ENCODE peak calls at places on chromosomes 7 and 10, in eight cellular contexts. One of them, this sample, is unnamed.

GRCh38 chr7:121097577-121097976 is 109.1 kb downstream of the CPED1 start:
- DNase-seq in tibial nerve: no peak
- DNase-seq in cardiac muscle cell: no peak
- DNase-seq in Caco-2: no peak
- DNase-seq in fibroblast of lung: no peak
- DNase-seq in Peyer's patch: no peak
- DNase-seq in neural progenitor cell: peak
- DNase-seq in lower leg skin: no peak
- DNase-seq in this sample: no peak

GRCh38 chr10:97596101-97597055 is 6.9 kb downstream of the C10orf62 start:
- DNase-seq in tibial nerve: no peak
- DNase-seq in cardiac muscle cell: no peak
- DNase-seq in Caco-2: no peak
- DNase-seq in fibroblast of lung: peak
- DNase-seq in Peyer's patch: no peak
- DNase-seq in neural progenitor cell: no peak
- DNase-seq in lower leg skin: peak
- DNase-seq in this sample: peak

GRCh38 chr10:46006219-46006618 is 24.2 kb downstream of the NCOA4 start:
- DNase-seq in tibial nerve: no peak
- DNase-seq in cardiac muscle cell: no peak
- DNase-seq in Caco-2: no peak
- DNase-seq in fibroblast of lung: peak
- DNase-seq in Peyer's patch: no peak
- DNase-seq in neural progenitor cell: no peak
- DNase-seq in lower leg skin: no peak
- DNase-seq in this sample: no peak

GRCh38 chr10:51960494-51960895 is 261.1 kb upstream of the CSTF2T start:
- DNase-seq in tibial nerve: no peak
- DNase-seq in cardiac muscle cell: peak
- DNase-seq in Caco-2: peak
- DNase-seq in fibroblast of lung: peak
- DNase-seq in Peyer's patch: no peak
- DNase-seq in neural progenitor cell: peak
- DNase-seq in lower leg skin: no peak
- DNase-seq in this sample: peak

GRCh38 chr7:143299346-143299745 is 11.2 kb downstream of the CASP2 start:
- DNase-seq in tibial nerve: no peak
- DNase-seq in cardiac muscle cell: no peak
- DNase-seq in Caco-2: no peak
- DNase-seq in fibroblast of lung: peak
- DNase-seq in Peyer's patch: no peak
- DNase-seq in neural progenitor cell: no peak
- DNase-seq in lower leg skin: no peak
- DNase-seq in this sample: no peak

GRCh38 chr10:49550563-49550962 is 11.6 kb upstream of the ERCC6 start:
- DNase-seq in tibial nerve: no peak
- DNase-seq in cardiac muscle cell: no peak
- DNase-seq in Caco-2: no peak
- DNase-seq in fibroblast of lung: peak
- DNase-seq in Peyer's patch: no peak
- DNase-seq in neural progenitor cell: no peak
- DNase-seq in lower leg skin: no peak
- DNase-seq in this sample: no peak

GRCh38 chr10:132337019-132337418 is 5.0 kb downstream of the LRRC27 start:
- DNase-seq in tibial nerve: no peak
- DNase-seq in cardiac muscle cell: no peak
- DNase-seq in Caco-2: peak
- DNase-seq in fibroblast of lung: peak
- DNase-seq in Peyer's patch: peak
- DNase-seq in neural progenitor cell: peak
- DNase-seq in lower leg skin: no peak
- DNase-seq in this sample: no peak

GRCh38 chr7:98097042-98097645 is 9.5 kb upstream of the LMTK2 start:
- DNase-seq in tibial nerve: no peak
- DNase-seq in cardiac muscle cell: no peak
- DNase-seq in Caco-2: no peak
- DNase-seq in fibroblast of lung: no peak
- DNase-seq in Peyer's patch: no peak
- DNase-seq in neural progenitor cell: no peak
- DNase-seq in lower leg skin: no peak
- DNase-seq in this sample: no peak

GRCh38 chr7:139180700-139181311 is 50.2 kb upstream of the UBN2 start:
- DNase-seq in tibial nerve: no peak
- DNase-seq in cardiac muscle cell: no peak
- DNase-seq in Caco-2: no peak
- DNase-seq in fibroblast of lung: no peak
- DNase-seq in Peyer's patch: no peak
- DNase-seq in neural progenitor cell: no peak
- DNase-seq in lower leg skin: no peak
- DNase-seq in this sample: no peak

GRCh38 chr7:76512941-76513816 is 2.8 kb downstream of the UPK3B start:
- DNase-seq in tibial nerve: no peak
- DNase-seq in cardiac muscle cell: peak
- DNase-seq in Caco-2: peak
- DNase-seq in fibroblast of lung: no peak
- DNase-seq in Peyer's patch: no peak
- DNase-seq in neural progenitor cell: peak
- DNase-seq in lower leg skin: no peak
- DNase-seq in this sample: no peak

GRCh38 chr7:44309271-44310091 is 15.9 kb downstream of the CAMK2B start:
- DNase-seq in tibial nerve: no peak
- DNase-seq in cardiac muscle cell: peak
- DNase-seq in Caco-2: peak
- DNase-seq in fibroblast of lung: peak
- DNase-seq in Peyer's patch: peak
- DNase-seq in neural progenitor cell: peak
- DNase-seq in lower leg skin: peak
- DNase-seq in this sample: no peak

GRCh38 chr7:6209340-6209739 is 63.1 kb downstream of the CYTH3 start:
- DNase-seq in tibial nerve: no peak
- DNase-seq in cardiac muscle cell: no peak
- DNase-seq in Caco-2: no peak
- DNase-seq in fibroblast of lung: no peak
- DNase-seq in Peyer's patch: no peak
- DNase-seq in neural progenitor cell: no peak
- DNase-seq in lower leg skin: no peak
- DNase-seq in this sample: no peak

GRCh38 chr7:88629559-88629958 is 129.9 kb upstream of the ZNF804B start:
- DNase-seq in tibial nerve: no peak
- DNase-seq in cardiac muscle cell: no peak
- DNase-seq in Caco-2: no peak
- DNase-seq in fibroblast of lung: no peak
- DNase-seq in Peyer's patch: no peak
- DNase-seq in neural progenitor cell: no peak
- DNase-seq in lower leg skin: no peak
- DNase-seq in this sample: no peak

GRCh38 chr10:314871-315270 is 179.6 kb downstream of the ZMYND11 start:
- DNase-seq in tibial nerve: no peak
- DNase-seq in cardiac muscle cell: no peak
- DNase-seq in Caco-2: no peak
- DNase-seq in fibroblast of lung: peak
- DNase-seq in Peyer's patch: no peak
- DNase-seq in neural progenitor cell: no peak
- DNase-seq in lower leg skin: no peak
- DNase-seq in this sample: no peak

GRCh38 chr7:41268874-41269273 is 434.0 kb downstream of the INHBA start:
- DNase-seq in tibial nerve: no peak
- DNase-seq in cardiac muscle cell: no peak
- DNase-seq in Caco-2: no peak
- DNase-seq in fibroblast of lung: peak
- DNase-seq in Peyer's patch: no peak
- DNase-seq in neural progenitor cell: no peak
- DNase-seq in lower leg skin: no peak
- DNase-seq in this sample: no peak

GRCh38 chr10:47113907-47114500 is 186.0 kb upstream of the GDF10 start:
- DNase-seq in tibial nerve: no peak
- DNase-seq in cardiac muscle cell: no peak
- DNase-seq in Caco-2: no peak
- DNase-seq in fibroblast of lung: no peak
- DNase-seq in Peyer's patch: no peak
- DNase-seq in neural progenitor cell: no peak
- DNase-seq in lower leg skin: no peak
- DNase-seq in this sample: no peak

GRCh38 chr10:6379015-6379776 is 176.5 kb downstream of the PFKFB3 start:
- DNase-seq in tibial nerve: no peak
- DNase-seq in cardiac muscle cell: no peak
- DNase-seq in Caco-2: no peak
- DNase-seq in fibroblast of lung: no peak
- DNase-seq in Peyer's patch: no peak
- DNase-seq in neural progenitor cell: no peak
- DNase-seq in lower leg skin: no peak
- DNase-seq in this sample: no peak

GRCh38 chr7:101486056-101486763 is 123.5 kb downstream of the COL26A1 start:
- DNase-seq in tibial nerve: no peak
- DNase-seq in cardiac muscle cell: peak
- DNase-seq in Caco-2: no peak
- DNase-seq in fibroblast of lung: peak
- DNase-seq in Peyer's patch: no peak
- DNase-seq in neural progenitor cell: peak
- DNase-seq in lower leg skin: no peak
- DNase-seq in this sample: peak
- H3K4me3 ChIP-seq in tibial nerve: no peak
- H3K4me3 ChIP-seq in cardiac muscle cell: no peak
- H3K4me3 ChIP-seq in Caco-2: no peak
- H3K4me3 ChIP-seq in fibroblast of lung: no peak
- H3K4me3 ChIP-seq in Peyer's patch: no peak
- H3K4me3 ChIP-seq in neural progenitor cell: peak
- H3K4me3 ChIP-seq in lower leg skin: no peak
- H3K4me3 ChIP-seq in this sample: no peak

GRCh38 chr7:131302876-131303707 is 24.6 kb upstream of the MKLN1 start:
- DNase-seq in tibial nerve: no peak
- DNase-seq in cardiac muscle cell: no peak
- DNase-seq in Caco-2: peak
- DNase-seq in fibroblast of lung: peak
- DNase-seq in Peyer's patch: no peak
- DNase-seq in neural progenitor cell: peak
- DNase-seq in lower leg skin: no peak
- DNase-seq in this sample: no peak
- TF ChIP-seq CTCF in tibial nerve: peak
- TF ChIP-seq CTCF in cardiac muscle cell: peak
- TF ChIP-seq CTCF in Caco-2: peak
- TF ChIP-seq CTCF in fibroblast of lung: peak
- TF ChIP-seq CTCF in Peyer's patch: peak
- TF ChIP-seq CTCF in neural progenitor cell: peak
- TF ChIP-seq CTCF in lower leg skin: no peak
- TF ChIP-seq CTCF in this sample: peak

DNA sequence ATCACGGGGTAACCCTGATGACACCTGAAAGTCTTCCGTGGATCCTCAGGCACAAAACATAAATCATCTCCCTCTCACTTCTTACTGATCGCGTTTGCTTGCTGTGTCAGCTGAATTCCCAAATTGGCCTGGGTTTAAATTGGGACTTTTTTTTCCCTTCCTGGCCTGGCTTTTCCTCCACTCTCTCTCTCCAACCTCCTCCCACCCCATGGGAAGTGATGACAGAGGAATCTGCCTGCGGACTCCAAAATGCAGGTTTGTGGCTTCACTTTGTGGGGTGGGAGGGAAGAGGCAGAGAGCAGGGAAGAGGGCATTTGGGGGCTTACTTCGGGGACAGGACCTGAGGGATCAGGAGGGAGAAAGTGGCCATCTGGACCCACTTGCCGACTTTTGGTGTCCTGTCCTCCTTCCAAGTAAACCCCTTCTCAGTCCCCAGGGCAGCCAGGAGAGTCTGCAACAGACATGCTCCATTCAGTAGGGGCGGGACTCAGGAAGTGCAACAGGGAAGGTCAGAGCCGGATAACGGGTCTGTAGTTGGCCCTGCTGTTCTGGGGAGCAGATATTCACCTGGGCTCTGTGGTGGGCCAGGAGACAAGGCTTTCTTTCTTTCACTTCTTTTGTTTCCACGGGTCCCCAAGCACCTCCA is 172.7 kb downstream of the PLXNA4 start:
- DNase-seq in tibial nerve: no peak
- DNase-seq in cardiac muscle cell: no peak
- DNase-seq in Caco-2: no peak
- DNase-seq in fibroblast of lung: peak
- DNase-seq in Peyer's patch: no peak
- DNase-seq in neural progenitor cell: no peak
- DNase-seq in lower leg skin: no peak
- DNase-seq in this sample: no peak
- H3K4me3 ChIP-seq in tibial nerve: no peak
- H3K4me3 ChIP-seq in cardiac muscle cell: no peak
- H3K4me3 ChIP-seq in Caco-2: no peak
- H3K4me3 ChIP-seq in fibroblast of lung: no peak
- H3K4me3 ChIP-seq in Peyer's patch: no peak
- H3K4me3 ChIP-seq in neural progenitor cell: no peak
- H3K4me3 ChIP-seq in lower leg skin: no peak
- H3K4me3 ChIP-seq in this sample: no peak

GRCh38 chr7:73812996-73813395 is 17.8 kb upstream of the CLDN4 start:
- DNase-seq in tibial nerve: no peak
- DNase-seq in cardiac muscle cell: no peak
- DNase-seq in Caco-2: no peak
- DNase-seq in fibroblast of lung: no peak
- DNase-seq in Peyer's patch: no peak
- DNase-seq in neural progenitor cell: no peak
- DNase-seq in lower leg skin: no peak
- DNase-seq in this sample: no peak
- TF ChIP-seq CTCF in tibial nerve: no peak
- TF ChIP-seq CTCF in cardiac muscle cell: no peak
- TF ChIP-seq CTCF in Caco-2: no peak
- TF ChIP-seq CTCF in fibroblast of lung: no peak
- TF ChIP-seq CTCF in Peyer's patch: no peak
- TF ChIP-seq CTCF in neural progenitor cell: no peak
- TF ChIP-seq CTCF in lower leg skin: no peak
- TF ChIP-seq CTCF in this sample: no peak

GRCh38 chr7:22452142-22452763 is 47.7 kb downstream of the STEAP1B start:
- DNase-seq in tibial nerve: no peak
- DNase-seq in cardiac muscle cell: peak
- DNase-seq in Caco-2: peak
- DNase-seq in fibroblast of lung: peak
- DNase-seq in Peyer's patch: peak
- DNase-seq in neural progenitor cell: peak
- DNase-seq in lower leg skin: peak
- DNase-seq in this sample: no peak
- H3K4me3 ChIP-seq in tibial nerve: peak
- H3K4me3 ChIP-seq in cardiac muscle cell: no peak
- H3K4me3 ChIP-seq in Caco-2: no peak
- H3K4me3 ChIP-seq in fibroblast of lung: peak
- H3K4me3 ChIP-seq in Peyer's patch: peak
- H3K4me3 ChIP-seq in neural progenitor cell: peak
- H3K4me3 ChIP-seq in lower leg skin: no peak
- H3K4me3 ChIP-seq in this sample: no peak

DNA sequence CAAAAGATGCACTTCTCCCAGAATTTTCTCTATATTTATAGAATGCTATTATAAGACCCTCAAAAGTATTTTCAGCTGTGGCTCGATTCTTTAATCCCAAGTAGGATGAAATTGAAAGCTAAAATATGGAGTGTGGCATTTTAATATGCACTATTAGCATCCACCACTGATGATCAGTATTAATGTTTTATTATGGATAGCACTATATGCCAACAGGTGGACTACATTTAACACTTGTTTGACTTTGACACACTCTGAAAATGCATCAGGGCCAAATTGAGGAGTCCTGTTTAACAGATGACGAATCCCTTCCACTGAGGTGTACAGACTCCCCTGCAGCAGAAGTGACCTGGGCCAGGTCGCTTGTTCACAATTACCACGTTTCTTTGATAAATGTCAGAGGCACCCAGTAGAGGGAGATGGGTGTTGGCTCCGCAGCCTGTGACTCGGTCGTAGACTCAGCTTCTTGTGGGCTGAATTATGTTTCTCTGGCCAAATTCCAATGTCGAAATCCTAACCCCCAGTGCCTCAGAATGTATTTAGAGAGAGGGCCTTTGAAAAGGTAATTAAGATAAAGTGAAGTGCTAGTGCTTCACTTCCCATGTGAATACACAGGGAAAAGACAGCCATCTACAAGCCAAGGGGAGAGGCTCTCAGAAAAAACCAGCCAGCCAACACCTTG is 48.1 kb downstream of the WIPF3 start:
- DNase-seq in tibial nerve: no peak
- DNase-seq in cardiac muscle cell: peak
- DNase-seq in Caco-2: peak
- DNase-seq in fibroblast of lung: peak
- DNase-seq in Peyer's patch: no peak
- DNase-seq in neural progenitor cell: no peak
- DNase-seq in lower leg skin: no peak
- DNase-seq in this sample: no peak
- TF ChIP-seq CTCF in tibial nerve: no peak
- TF ChIP-seq CTCF in cardiac muscle cell: peak
- TF ChIP-seq CTCF in Caco-2: peak
- TF ChIP-seq CTCF in fibroblast of lung: peak
- TF ChIP-seq CTCF in Peyer's patch: no peak
- TF ChIP-seq CTCF in neural progenitor cell: no peak
- TF ChIP-seq CTCF in lower leg skin: no peak
- TF ChIP-seq CTCF in this sample: no peak